ENCODE peak calls at places on chromosomes 16 and 17, in four cellular contexts. Y is esophagus squamous epithelium, P is midbrain, U is fibroblast of the aortic adventitia. W is an unnamed sample.

GRCh38 chr16:48879173-48879926 is 269.4 kb upstream of the N4BP1 start:
- DNase-seq in Y (no peak), U (no peak), P (no peak), W (peak; percentile 28)

GRCh38 chr17:76562734-76563148 is 22.9 kb downstream of the PRCD start:
- DNase-seq in U (peak; percentile 79), Y (no peak), P (no peak), W (no peak)

GRCh38 chr17:55157165-55157564 is 107.6 kb upstream of the HLF start:
- DNase-seq in P (no peak), Y (no peak), U (no peak), W (no peak)

GRCh38 chr17:64148017-64148631 is 18.2 kb upstream of the ERN1 start:
- DNase-seq in Y (no peak), P (no peak), U (peak; percentile 62), W (no peak)

GRCh38 chr17:3798273-3799180 is 2.5 kb downstream of the ITGAE start:
- DNase-seq in Y (no peak), P (no peak), U (no peak), W (no peak)

GRCh38 chr17:50244771-50245170 is 29.5 kb upstream of the TMEM92 start:
- DNase-seq in U (no peak), P (no peak), Y (no peak), W (no peak)

GRCh38 chr17:76673729-76674128 is 30.2 kb upstream of the ST6GALNAC1 start:
- DNase-seq in U (no peak), Y (no peak), P (no peak), W (no peak)

GRCh38 chr17:15092762-15093161 is 172.4 kb downstream of the PMP22 start:
- DNase-seq in U (peak; percentile 11), Y (no peak), P (no peak), W (no peak)

GRCh38 chr17:29968271-29968670 is 26.8 kb downstream of the EFCAB5 start:
- DNase-seq in U (no peak), P (no peak), Y (no peak), W (no peak)

GRCh38 chr17:14143678-14144077 is 74.4 kb downstream of the COX10 start:
- DNase-seq in P (no peak), U (no peak), Y (no peak), W (peak; percentile 7)

GRCh38 chr17:77772899-77773358 is 185.6 kb upstream of the TNRC6C start:
- DNase-seq in U (peak; percentile 20), P (no peak), Y (no peak), W (no peak)

GRCh38 chr17:39981207-39982068 is 831 bp downstream of the PSMD3 start:
- DNase-seq in U (no peak), P (no peak), Y (no peak), W (no peak)

GRCh38 chr16:89557230-89557935 is 3.1 kb upstream of the RPL13 start:
- DNase-seq in P (peak; percentile 93), Y (no peak), U (peak; percentile 68), W (peak; percentile 54)

GRCh38 chr17:1979182-1979980 is 45.8 kb downstream of the RTN4RL1 start:
- DNase-seq in U (no peak), P (no peak), Y (no peak), W (peak; percentile 65)

GRCh38 chr16:9969580-9969979 is 212.6 kb downstream of the GRIN2A start:
- DNase-seq in U (no peak), Y (no peak), P (peak; percentile 23), W (no peak)

GRCh38 chr17:66548158-66548557 is 245.7 kb downstream of the PRKCA start:
- DNase-seq in U (no peak), P (no peak), Y (no peak), W (no peak)

GRCh38 chr16:2856061-2856670 is 1.8 kb downstream of the PRSS22 start:
- DNase-seq in U (no peak), P (no peak), Y (no peak), W (no peak)

GRCh38 chr17:43578699-43579569 is 32.8 kb upstream of the ETV4 start:
- DNase-seq in P (no peak), U (peak; percentile 54), Y (no peak), W (no peak)

W was measured in cerebellum.